ENCODE peak calls at places on chromosomes 2 and 18, in six cellular contexts. Y is body of pancreas, I is mammary epithelial cell, L is fibroblast of mammary gland, W is foreskin fibroblast, O is thyroid gland. T is an unnamed sample.

GRCh38 chr18:35617865-35618264 is 36.3 kb downstream of the GALNT1 start:
- DNase-seq in Y (no peak), I (no peak), L (no peak), W (no peak), O (no peak), T (no peak)

GRCh38 chr18:26298107-26298506 is 71.9 kb downstream of the TAF4B start:
- DNase-seq in Y (no peak), I (no peak), L (no peak), W (no peak), O (no peak), T (no peak)

GRCh38 chr2:58925676-58926081 is 684.6 kb upstream of the FANCL start:
- DNase-seq in Y (no peak), I (no peak), L (peak; percentile 83), W (peak; percentile 56), O (no peak), T (no peak)

GRCh38 chr2:219675206-219675605 is 47.8 kb downstream of the SLC4A3 start:
- DNase-seq in Y (no peak), I (peak; percentile 39), L (no peak), W (no peak), O (no peak), T (peak; percentile 37)

GRCh38 chr2:134224005-134224404 is 29.9 kb upstream of the MGAT5 start:
- DNase-seq in Y (no peak), I (no peak), L (peak; percentile 70), W (no peak), O (no peak), T (no peak)

GRCh38 chr2:133666621-133667020 is 98.4 kb upstream of the NCKAP5 start:
- DNase-seq in Y (no peak), I (no peak), L (no peak), W (peak; percentile 31), O (no peak), T (peak; percentile 7)

GRCh38 chr2:197079832-197080555 is 153.5 kb upstream of the PGAP1 start:
- DNase-seq in Y (no peak), I (no peak), L (peak; percentile 44), W (no peak), O (no peak), T (peak; percentile 35)

GRCh38 chr2:10721344-10722251 is at the start of gene ATP6V1C2:
- DNase-seq in Y (peak; percentile 54), I (no peak), L (no peak), W (no peak), O (peak; percentile 27), T (no peak)

GRCh38 chr2:131040661-131041401 is 52.4 kb downstream of the FAM168B start:
- DNase-seq in Y (peak; percentile 82), I (no peak), L (no peak), W (no peak), O (peak; percentile 84), T (no peak)

GRCh38 chr2:105243961-105244360 is 2.4 kb downstream of the GPR45 start:
- DNase-seq in Y (no peak), I (no peak), L (no peak), W (no peak), O (no peak), T (no peak)

GRCh38 chr2:43759195-43759594 is 14.6 kb upstream of the DYNC2LI1 start:
- DNase-seq in Y (no peak), I (peak; percentile 84), L (peak; percentile 95), W (peak; percentile 42), O (no peak), T (peak; percentile 94)

GRCh38 chr2:202249521-202249850 is 11.1 kb upstream of the SUMO1 start:
- DNase-seq in Y (no peak), I (peak; percentile 89), L (no peak), W (no peak), O (no peak), T (peak; percentile 94)

GRCh38 chr2:206657087-206657486 is 14.8 kb downstream of the FAM237A start:
- DNase-seq in Y (no peak), I (peak; percentile 68), L (peak; percentile 4), W (no peak), O (no peak), T (peak; percentile 4)

GRCh38 chr18:8329186-8329771 is 280.0 kb upstream of the RAB12 start:
- DNase-seq in Y (no peak), I (no peak), L (peak; percentile 74), W (peak; percentile 28), O (no peak), T (peak; percentile 25)

GRCh38 chr2:42055573-42056514 is 8.0 kb downstream of the PKDCC start:
- DNase-seq in Y (peak; percentile 67), I (no peak), L (no peak), W (no peak), O (no peak), T (no peak)

GRCh38 chr2:40049782-40050181 is 270.7 kb upstream of the THUMPD2 start:
- DNase-seq in Y (no peak), I (no peak), L (no peak), W (no peak), O (no peak), T (no peak)

GRCh38 chr2:170215019-170215418 is 37.1 kb downstream of the MYO3B start:
- DNase-seq in Y (no peak), I (no peak), L (no peak), W (no peak), O (no peak), T (no peak)

GRCh38 chr2:120227111-120227991 is 4.2 kb upstream of the TMEM185B start:
- DNase-seq in Y (no peak), I (peak; percentile 46), L (no peak), W (no peak), O (no peak), T (peak; percentile 63)

GRCh38 chr2:153519260-153519875 is 40.8 kb upstream of the RPRM start:
- DNase-seq in Y (peak; percentile 62), I (peak; percentile 36), L (peak; percentile 63), W (peak; percentile 3), O (peak; percentile 66), T (peak; percentile 46)

GRCh38 chr2:2827691-2828315 is 496.7 kb upstream of the MYT1L start:
- DNase-seq in Y (no peak), I (no peak), L (no peak), W (no peak), O (no peak), T (no peak)

GRCh38 chr18:79872423-79872822 is 74.7 kb downstream of the KCNG2 start:
- DNase-seq in Y (no peak), I (no peak), L (no peak), W (no peak), O (no peak), T (no peak)

GRCh38 chr2:179238027-179238426 is 26.6 kb downstream of the SESTD1 start:
- DNase-seq in Y (no peak), I (no peak), L (peak; percentile 10), W (no peak), O (no peak), T (peak; percentile 25)

GRCh38 chr2:179239838-179240237 is 24.8 kb downstream of the SESTD1 start:
- DNase-seq in Y (no peak), I (no peak), L (no peak), W (no peak), O (no peak), T (no peak)

GRCh38 chr2:179235463-179236108 is 29.0 kb downstream of the SESTD1 start:
- DNase-seq in Y (no peak), I (no peak), L (peak; percentile 70), W (peak; percentile 51), O (no peak), T (peak; percentile 60)

GRCh38 chr2:179239194-179239593 is 25.4 kb downstream of the SESTD1 start:
- DNase-seq in Y (no peak), I (peak; percentile 58), L (peak; percentile 34), W (no peak), O (no peak), T (peak; percentile 77)

GRCh38 chr2:179237209-179237946 is 27.3 kb downstream of the SESTD1 start:
- DNase-seq in Y (no peak), I (no peak), L (peak; percentile 27), W (no peak), O (no peak), T (no peak)
- H3K4me3 ChIP-seq in Y (no peak overlapping the region), I (no peak overlapping the region), L (no peak overlapping the region), W (no peak overlapping the region), O (no peak overlapping the region), T (no peak overlapping the region)

DNA sequence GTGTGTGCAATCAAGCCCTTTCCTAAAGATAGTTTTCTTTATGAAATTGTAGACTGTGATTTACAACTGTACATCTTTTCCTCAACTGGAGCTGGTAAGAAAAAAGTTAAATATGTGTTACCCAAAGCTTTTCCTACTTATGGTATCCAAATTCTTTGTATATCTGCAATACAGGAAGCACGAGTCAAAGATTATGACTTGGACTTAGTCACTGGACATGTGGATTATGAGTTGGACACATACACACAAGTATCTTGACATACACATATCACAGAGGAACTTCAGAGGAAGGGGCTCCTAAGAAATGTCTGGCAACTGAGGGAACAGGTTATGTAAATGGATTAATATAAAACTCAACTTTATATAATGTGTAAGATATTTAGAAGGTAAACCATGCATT is 35.2 kb downstream of the PRELID3A start:
- DNase-seq in Y (no peak), I (peak; percentile 26), L (peak; percentile 66), W (peak; percentile 65), O (no peak), T (peak; percentile 62)
- TF ChIP-seq CTCF in Y (no peak), I (no peak), L (no peak), W (no peak), O (no peak), T (no peak)

GRCh38 chr2:11748018-11748860 is 1.8 kb downstream of the LPIN1 start:
- DNase-seq in Y (no peak), I (no peak), L (no peak), W (no peak), O (no peak), T (no peak)

GRCh38 chr2:11750422-11750821 is 4.0 kb downstream of the LPIN1 start:
- DNase-seq in Y (no peak), I (peak; percentile 62), L (peak; percentile 52), W (no peak), O (no peak), T (peak; percentile 38)

GRCh38 chr2:11750917-11751316 is 4.5 kb downstream of the LPIN1 start:
- DNase-seq in Y (peak; percentile 30), I (peak; percentile 79), L (no peak), W (no peak), O (no peak), T (peak; percentile 47)

GRCh38 chr2:11749646-11750349 is 3.4 kb downstream of the LPIN1 start:
- DNase-seq in Y (no peak), I (no peak), L (peak; percentile 29), W (no peak), O (peak; percentile 57), T (no peak)

GRCh38 chr2:11748861-11749645 is 2.6 kb downstream of the LPIN1 start:
- DNase-seq in Y (no peak), I (no peak), L (no peak), W (no peak), O (no peak), T (no peak)
- H3K4me3 ChIP-seq in Y (no peak overlapping the region), I (no peak overlapping the region), L (peak overlapping the region; percentile 92), W (peak overlapping the region; percentile 70), O (no peak overlapping the region), T (no peak overlapping the region)

GRCh38 chr18:59643740-59644139 is 53.5 kb downstream of the CCBE1 start:
- DNase-seq in Y (no peak), I (no peak), L (no peak), W (no peak), O (no peak), T (no peak)

GRCh38 chr18:59649575-59649974 is 47.6 kb downstream of the CCBE1 start:
- DNase-seq in Y (no peak), I (no peak), L (peak; percentile 39), W (peak; percentile 71), O (no peak), T (no peak)

GRCh38 chr18:59650266-59650820 is 46.9 kb downstream of the CCBE1 start:
- DNase-seq in Y (no peak), I (no peak), L (no peak), W (no peak), O (no peak), T (no peak)

GRCh38 chr18:59646946-59647307 is 50.3 kb downstream of the CCBE1 start:
- DNase-seq in Y (no peak), I (no peak), L (no peak), W (no peak), O (no peak), T (no peak)

GRCh38 chr18:59646228-59646945 is 50.8 kb downstream of the CCBE1 start:
- DNase-seq in Y (no peak), I (no peak), L (no peak), W (no peak), O (no peak), T (no peak)
- TF ChIP-seq CTCF in Y (no peak), I (no peak), L (peak; percentile 10), W (no peak), O (no peak), T (no peak)